ENCODE peak calls at places on chromosomes 7 and 10, in seven cellular contexts. T is effector memory CD8-positive, alpha-beta T cell; N is activated T-cell treated with anti-CD3 and anti-CD28 coated beads, Interleukin-2, amount 50 U/mL, for 1 hour; G is endothelial cell; R is NCI-H510A treated with DMSO at 0.1 percent for 48 hours; U is hypothalamus; I is EL. M is an unnamed sample.

GRCh38 chr10:100518761-100519241 is 860 bp downstream of the SEC31B start:
- DNase-seq in U (peak), I (peak), R (peak), T (peak), G (peak), N (peak), M (peak)

GRCh38 chr10:47330804-47331203 is 8.6 kb downstream of the GDF2 start:
- DNase-seq in U (no peak), R (no peak), G (no peak), N (no peak), I (no peak), T (no peak), M (no peak)

GRCh38 chr10:52965938-52966401 is 193.4 kb upstream of the MBL2 start:
- DNase-seq in N (no peak), R (no peak), U (no peak), T (no peak), I (no peak), G (no peak), M (no peak)

GRCh38 chr10:51272580-51272979 is 198.3 kb downstream of the PRKG1 start:
- DNase-seq in N (no peak), T (no peak), R (no peak), U (no peak), I (no peak), G (no peak), M (no peak)

GRCh38 chr7:156196649-156197048 is 384.4 kb upstream of the SHH start:
- DNase-seq in I (no peak), N (no peak), G (no peak), T (no peak), U (no peak), R (no peak), M (no peak)

GRCh38 chr10:107546239-107546638 is 381.7 kb upstream of the SORCS1 start:
- DNase-seq in U (no peak), N (no peak), R (no peak), I (peak), T (no peak), G (no peak), M (no peak)

GRCh38 chr7:74379938-74380337 is 73.8 kb upstream of the GTF2IRD1 start:
- DNase-seq in I (no peak), U (peak), N (no peak), R (no peak), G (no peak), T (no peak), M (no peak)

GRCh38 chr10:102140218-102140617 is 7.4 kb downstream of the PPRC1 start:
- DNase-seq in I (no peak), N (no peak), R (no peak), U (no peak), T (no peak), G (no peak), M (no peak)

GRCh38 chr7:85185355-85186082 is 1.3 kb downstream of the SEMA3D start:
- DNase-seq in G (peak), U (peak), T (no peak), R (peak), N (no peak), I (peak), M (no peak)

GRCh38 chr7:6168469-6168868 is 104.0 kb downstream of the CYTH3 start:
- DNase-seq in R (no peak), U (no peak), N (no peak), I (no peak), T (no peak), G (no peak), M (no peak)

GRCh38 chr10:93063977-93064660 is 3.5 kb downstream of the CYP26C1 start:
- DNase-seq in U (no peak), R (no peak), T (no peak), N (no peak), I (no peak), G (no peak), M (no peak)

GRCh38 chr10:71889388-71889987 is 38.4 kb upstream of the PSAP start:
- DNase-seq in R (no peak), G (no peak), U (no peak), N (no peak), I (no peak), T (no peak), M (no peak)

M was measured in DMS153.